ENCODE peak calls at places on chromosomes 12 and 14, in four cellular contexts. C is stimulated activated effector memory CD8-positive, alpha-beta T cell treated with anti-CD3 and anti-CD28 coated beads, Interleukin-12 subunit alpha, Interleukin-12 subunit beta, amount 100 ng/mL, for 72 hours; N is activated CD8-positive, alpha-beta memory T cell treated with anti-CD3 and anti-CD28 coated beads for 48 hours; L is endothelial cell. F is an unnamed sample.

GRCh38 chr12:114823701-114824100 is 139.7 kb upstream of the TBX3 start:
- DNase-seq in L (no peak), C (no peak), N (no peak), F (no peak)

GRCh38 chr12:118032188-118032587 is 15.7 kb downstream of the RFC5 start:
- DNase-seq in C (no peak), L (no peak), N (no peak), F (no peak)

GRCh38 chr12:92136883-92137582 is 8.6 kb downstream of the BTG1 start:
- DNase-seq in L (no peak), C (no peak), N (no peak), F (peak; percentile 91)

GRCh38 chr12:9760699-9761406 is at the start of gene CD69:
- DNase-seq in N (no peak), C (peak; percentile 53), L (no peak), F (no peak)

GRCh38 chr12:5230151-5230550 is 186.5 kb downstream of the KCNA5 start:
- DNase-seq in N (no peak), C (no peak), L (no peak), F (no peak)

GRCh38 chr12:53302903-53303302 is 3.4 kb downstream of the MYG1 start:
- DNase-seq in L (no peak), N (no peak), C (no peak), F (no peak)

GRCh38 chr12:49553512-49554088 is 14.3 kb downstream of the MCRS1 start:
- DNase-seq in N (no peak), C (no peak), L (no peak), F (peak; percentile 49)

GRCh38 chr12:119649202-119649808 is 18.6 kb upstream of the PRKAB1 start:
- DNase-seq in L (no peak), N (no peak), C (no peak), F (peak; percentile 15)

GRCh38 chr12:11108862-11109261 is 16.7 kb upstream of the TAS2R43 start:
- DNase-seq in L (no peak), C (no peak), N (no peak), F (no peak)

GRCh38 chr12:7123806-7124519 is 4.7 kb downstream of the RBP5 start:
- DNase-seq in N (no peak), C (no peak), L (no peak), F (no peak)

GRCh38 chr12:99957866-99958466 is 26.8 kb downstream of the ANKS1B start:
- DNase-seq in C (no peak), N (no peak), L (no peak), F (no peak)

GRCh38 chr12:21642707-21643389 is 14.8 kb downstream of the LDHB start:
- DNase-seq in C (no peak), L (no peak), N (no peak), F (no peak)

GRCh38 chr12:115934046-115934445 is 343.4 kb downstream of the MED13L start:
- DNase-seq in L (no peak), N (no peak), C (no peak), F (no peak)

GRCh38 chr12:63917864-63918742 is 73.6 kb downstream of the SRGAP1 start:
- DNase-seq in L (no peak), N (no peak), C (no peak), F (peak; percentile 96)

GRCh38 chr14:104863923-104864266 is 1.2 kb upstream of the CEP170B start:
- DNase-seq in N (no peak), C (no peak), L (no peak), F (no peak)

GRCh38 chr14:24187538-24187915 is 1.1 kb downstream of the IPO4 start:
- DNase-seq in L (no peak), N (no peak), C (no peak), F (no peak)

GRCh38 chr12:49017764-49018281 is 753 bp downstream of the PRKAG1 start:
- DNase-seq in C (no peak), L (no peak), N (no peak), F (peak; percentile 30)

GRCh38 chr14:77212097-77212873 is 30.7 kb downstream of the TMEM63C start:
- DNase-seq in L (no peak), C (no peak), N (no peak), F (no peak)

F was measured in HT1080.